ENCODE peak calls at places on chromosome 20, in seven cellular contexts. One of them, this sample, is unnamed. For H3K9me3 and H3K4me1, the result is how much of the 10 kb centered on the place peaks cover.

GRCh38 chr20:61518424-61518951 is 266.4 kb downstream of the CDH4 start:
- DNase-seq in transverse colon: no peak
- DNase-seq in Panc1: no peak
- DNase-seq in suprapubic skin: no peak
- DNase-seq in H1: no peak
- DNase-seq in sigmoid colon: no peak
- DNase-seq in endothelial cell of umbilical vein: no peak
- DNase-seq in this sample: no peak

GRCh38 chr20:49742948-49743347 is 29.3 kb upstream of the B4GALT5 start:
- DNase-seq in Panc1: no peak
- DNase-seq in suprapubic skin: no peak
- DNase-seq in endothelial cell of umbilical vein: no peak
- DNase-seq in transverse colon: no peak
- DNase-seq in H1: no peak
- DNase-seq in sigmoid colon: no peak
- DNase-seq in this sample: no peak

GRCh38 chr20:24027229-24027628 is 38.6 kb upstream of the GGTLC1 start:
- DNase-seq in suprapubic skin: peak
- DNase-seq in H1: no peak
- DNase-seq in Panc1: no peak
- DNase-seq in endothelial cell of umbilical vein: peak
- DNase-seq in transverse colon: peak
- DNase-seq in sigmoid colon: peak
- DNase-seq in this sample: no peak

GRCh38 chr20:3067139-3068009 is 4.0 kb upstream of the OXT start:
- DNase-seq in sigmoid colon: no peak
- DNase-seq in Panc1: no peak
- DNase-seq in H1: no peak
- DNase-seq in suprapubic skin: no peak
- DNase-seq in endothelial cell of umbilical vein: no peak
- DNase-seq in transverse colon: no peak
- DNase-seq in this sample: no peak

GRCh38 chr20:53949319-53949839 is 121.0 kb downstream of the BCAS1 start:
- DNase-seq in sigmoid colon: no peak
- DNase-seq in H1: no peak
- DNase-seq in Panc1: no peak
- DNase-seq in endothelial cell of umbilical vein: peak
- DNase-seq in transverse colon: peak
- DNase-seq in suprapubic skin: no peak
- DNase-seq in this sample: no peak

GRCh38 chr20:24109537-24109936 is 121.0 kb upstream of the GGTLC1 start:
- DNase-seq in suprapubic skin: no peak
- DNase-seq in Panc1: no peak
- DNase-seq in endothelial cell of umbilical vein: no peak
- DNase-seq in sigmoid colon: no peak
- DNase-seq in H1: no peak
- DNase-seq in transverse colon: no peak
- DNase-seq in this sample: no peak

GRCh38 chr20:8587246-8587645 is 455.2 kb downstream of the PLCB1 start:
- DNase-seq in endothelial cell of umbilical vein: peak
- DNase-seq in H1: no peak
- DNase-seq in transverse colon: no peak
- DNase-seq in suprapubic skin: no peak
- DNase-seq in sigmoid colon: no peak
- DNase-seq in Panc1: no peak
- DNase-seq in this sample: no peak

GRCh38 chr20:39070484-39071231 is 108.5 kb downstream of the DHX35 start:
- DNase-seq in transverse colon: no peak
- DNase-seq in endothelial cell of umbilical vein: peak
- DNase-seq in H1: no peak
- DNase-seq in suprapubic skin: no peak
- DNase-seq in sigmoid colon: no peak
- DNase-seq in Panc1: no peak
- DNase-seq in this sample: no peak

GRCh38 chr20:48668451-48668946 is 159.3 kb downstream of the PREX1 start:
- DNase-seq in Panc1: no peak
- DNase-seq in endothelial cell of umbilical vein: no peak
- DNase-seq in suprapubic skin: no peak
- DNase-seq in sigmoid colon: no peak
- DNase-seq in H1: no peak
- DNase-seq in transverse colon: no peak
- DNase-seq in this sample: no peak

GRCh38 chr20:38127011-38127621 is 38.0 kb downstream of the TGM2 start:
- DNase-seq in transverse colon: no peak
- DNase-seq in suprapubic skin: peak
- DNase-seq in Panc1: peak
- DNase-seq in sigmoid colon: peak
- DNase-seq in H1: no peak
- DNase-seq in endothelial cell of umbilical vein: peak
- DNase-seq in this sample: no peak

GRCh38 chr20:38298768-38299288 is 5.1 kb upstream of the BPI start:
- DNase-seq in transverse colon: peak
- DNase-seq in Panc1: no peak
- DNase-seq in endothelial cell of umbilical vein: peak
- DNase-seq in suprapubic skin: peak
- DNase-seq in H1: no peak
- DNase-seq in sigmoid colon: peak
- DNase-seq in this sample: peak

GRCh38 chr20:58584881-58585752 is 66.0 kb upstream of the STX16 start:
- DNase-seq in endothelial cell of umbilical vein: peak
- DNase-seq in H1: no peak
- DNase-seq in transverse colon: no peak
- DNase-seq in sigmoid colon: peak
- DNase-seq in Panc1: no peak
- DNase-seq in suprapubic skin: peak
- DNase-seq in this sample: no peak

GRCh38 chr20:1389703-1390385 is 3.0 kb downstream of the FKBP1A start:
- DNase-seq in transverse colon: no peak
- DNase-seq in suprapubic skin: no peak
- DNase-seq in endothelial cell of umbilical vein: peak
- DNase-seq in sigmoid colon: no peak
- DNase-seq in H1: no peak
- DNase-seq in Panc1: no peak
- DNase-seq in this sample: no peak

GRCh38 chr20:24778585-24779031 is 170.5 kb upstream of the CST7 start:
- DNase-seq in H1: no peak
- DNase-seq in transverse colon: peak
- DNase-seq in suprapubic skin: peak
- DNase-seq in endothelial cell of umbilical vein: no peak
- DNase-seq in Panc1: no peak
- DNase-seq in sigmoid colon: peak
- DNase-seq in this sample: no peak

GRCh38 chr20:25460591-25461280 is 53.3 kb downstream of the GINS1 start:
- DNase-seq in Panc1: no peak
- DNase-seq in suprapubic skin: no peak
- DNase-seq in transverse colon: no peak
- DNase-seq in sigmoid colon: no peak
- DNase-seq in H1: no peak
- DNase-seq in endothelial cell of umbilical vein: no peak
- DNase-seq in this sample: no peak

GRCh38 chr20:34515484-34516037 is 661 bp upstream of the DYNLRB1 start:
- DNase-seq in sigmoid colon: peak
- DNase-seq in suprapubic skin: no peak
- DNase-seq in endothelial cell of umbilical vein: no peak
- DNase-seq in transverse colon: peak
- DNase-seq in H1: peak
- DNase-seq in Panc1: no peak
- DNase-seq in this sample: no peak

GRCh38 chr20:768426-768978 is at the start of gene SLC52A3:
- DNase-seq in Panc1: no peak
- DNase-seq in H1: peak
- DNase-seq in suprapubic skin: no peak
- DNase-seq in endothelial cell of umbilical vein: no peak
- DNase-seq in sigmoid colon: no peak
- DNase-seq in transverse colon: peak
- DNase-seq in this sample: no peak

GRCh38 chr20:39090881-39091280 is 128.7 kb downstream of the DHX35 start:
- DNase-seq in transverse colon: no peak
- DNase-seq in H1: no peak
- DNase-seq in Panc1: no peak
- DNase-seq in endothelial cell of umbilical vein: no peak
- DNase-seq in sigmoid colon: no peak
- DNase-seq in suprapubic skin: no peak
- DNase-seq in this sample: no peak

GRCh38 chr20:58389324-58389967 is 417 bp downstream of the VAPB start:
- DNase-seq in endothelial cell of umbilical vein: peak
- DNase-seq in suprapubic skin: peak
- DNase-seq in Panc1: no peak
- DNase-seq in H1: no peak
- DNase-seq in transverse colon: peak
- DNase-seq in sigmoid colon: peak
- DNase-seq in this sample: no peak

GRCh38 chr20:46128310-46129151 is 10.4 kb downstream of the CD40 start:
- DNase-seq in sigmoid colon: peak
- DNase-seq in suprapubic skin: peak
- DNase-seq in transverse colon: no peak
- DNase-seq in Panc1: no peak
- DNase-seq in H1: no peak
- DNase-seq in endothelial cell of umbilical vein: peak
- DNase-seq in this sample: no peak

GRCh38 chr20:47620808-47621805 is 119.4 kb downstream of the NCOA3 start:
- DNase-seq in endothelial cell of umbilical vein: peak
- DNase-seq in sigmoid colon: no peak
- DNase-seq in Panc1: peak
- DNase-seq in transverse colon: no peak
- DNase-seq in H1: no peak
- DNase-seq in suprapubic skin: no peak
- DNase-seq in this sample: no peak

GRCh38 chr20:59805266-59805665 is 128.2 kb downstream of the SYCP2 start:
- DNase-seq in H1: no peak
- DNase-seq in endothelial cell of umbilical vein: no peak
- DNase-seq in sigmoid colon: no peak
- DNase-seq in transverse colon: no peak
- DNase-seq in Panc1: no peak
- DNase-seq in suprapubic skin: no peak
- DNase-seq in this sample: no peak

GRCh38 chr20:59802018-59802417 is 131.4 kb downstream of the SYCP2 start:
- DNase-seq in suprapubic skin: peak
- DNase-seq in transverse colon: no peak
- DNase-seq in endothelial cell of umbilical vein: no peak
- DNase-seq in sigmoid colon: no peak
- DNase-seq in Panc1: no peak
- DNase-seq in H1: no peak
- DNase-seq in this sample: peak

GRCh38 chr20:59802471-59803221 is 130.8 kb downstream of the SYCP2 start:
- DNase-seq in endothelial cell of umbilical vein: no peak
- DNase-seq in transverse colon: no peak
- DNase-seq in Panc1: no peak
- DNase-seq in sigmoid colon: peak
- DNase-seq in H1: no peak
- DNase-seq in suprapubic skin: peak
- DNase-seq in this sample: peak

GRCh38 chr20:59804347-59804746 is 129.1 kb downstream of the SYCP2 start:
- DNase-seq in H1: no peak
- DNase-seq in suprapubic skin: no peak
- DNase-seq in sigmoid colon: no peak
- DNase-seq in endothelial cell of umbilical vein: no peak
- DNase-seq in transverse colon: no peak
- DNase-seq in Panc1: no peak
- DNase-seq in this sample: no peak

DNA sequence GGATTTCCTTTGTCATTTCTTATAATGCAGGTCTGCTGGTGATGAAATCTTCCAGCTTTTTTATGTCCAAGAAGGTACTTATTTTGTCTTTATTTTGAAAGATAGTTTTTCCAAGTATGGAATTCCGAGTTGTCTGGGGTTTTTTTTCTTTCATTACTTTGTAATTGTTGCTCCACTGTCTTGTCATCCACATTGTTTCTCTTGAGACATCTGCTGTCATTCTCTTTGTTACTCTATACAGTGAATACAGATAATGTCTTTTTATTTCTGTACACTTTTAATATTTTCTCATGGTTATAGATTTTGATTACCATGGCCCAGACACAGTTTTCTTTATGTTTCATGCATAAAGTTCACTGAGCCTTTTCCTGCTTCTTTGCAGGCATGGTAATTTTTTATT is 133.1 kb downstream of the SYCP2 start:
- DNase-seq in sigmoid colon: no peak
- DNase-seq in transverse colon: no peak
- DNase-seq in suprapubic skin: no peak
- DNase-seq in endothelial cell of umbilical vein: no peak
- DNase-seq in H1: no peak
- DNase-seq in Panc1: no peak
- DNase-seq in this sample: no peak
- H3K9me3 ChIP-seq in sigmoid colon: under half
- H3K9me3 ChIP-seq in transverse colon: under half
- H3K9me3 ChIP-seq in suprapubic skin: under half
- H3K9me3 ChIP-seq in endothelial cell of umbilical vein: under half
- H3K9me3 ChIP-seq in H1: half or more
- H3K9me3 ChIP-seq in Panc1: under half
- H3K9me3 ChIP-seq in this sample: under half

GRCh38 chr20:63007472-63007721 is 633 bp upstream of the BHLHE23 start:
- DNase-seq in transverse colon: no peak
- DNase-seq in H1: no peak
- DNase-seq in suprapubic skin: no peak
- DNase-seq in sigmoid colon: no peak
- DNase-seq in endothelial cell of umbilical vein: no peak
- DNase-seq in Panc1: no peak
- DNase-seq in this sample: no peak

GRCh38 chr20:63008541-63009043 is 1.8 kb upstream of the BHLHE23 start:
- DNase-seq in suprapubic skin: no peak
- DNase-seq in Panc1: no peak
- DNase-seq in transverse colon: no peak
- DNase-seq in H1: no peak
- DNase-seq in sigmoid colon: no peak
- DNase-seq in endothelial cell of umbilical vein: no peak
- DNase-seq in this sample: no peak

GRCh38 chr20:63007722-63008488 is 1.1 kb upstream of the BHLHE23 start:
- DNase-seq in Panc1: no peak
- DNase-seq in endothelial cell of umbilical vein: no peak
- DNase-seq in sigmoid colon: no peak
- DNase-seq in H1: no peak
- DNase-seq in suprapubic skin: no peak
- DNase-seq in transverse colon: no peak
- DNase-seq in this sample: no peak

GRCh38 chr20:63009988-63010769 is 3.4 kb upstream of the BHLHE23 start:
- DNase-seq in sigmoid colon: no peak
- DNase-seq in Panc1: no peak
- DNase-seq in transverse colon: peak
- DNase-seq in endothelial cell of umbilical vein: peak
- DNase-seq in H1: no peak
- DNase-seq in suprapubic skin: no peak
- DNase-seq in this sample: no peak

GRCh38 chr20:63009044-63009961 is 2.5 kb upstream of the BHLHE23 start:
- DNase-seq in sigmoid colon: peak
- DNase-seq in suprapubic skin: peak
- DNase-seq in H1: no peak
- DNase-seq in transverse colon: peak
- DNase-seq in Panc1: peak
- DNase-seq in endothelial cell of umbilical vein: peak
- DNase-seq in this sample: no peak
- TF ChIP-seq POLR2AphosphoS5 in sigmoid colon: no peak
- TF ChIP-seq POLR2AphosphoS5 in suprapubic skin: no peak
- TF ChIP-seq POLR2AphosphoS5 in H1: no peak
- TF ChIP-seq POLR2AphosphoS5 in transverse colon: no peak
- TF ChIP-seq POLR2AphosphoS5 in Panc1: no peak
- TF ChIP-seq POLR2AphosphoS5 in endothelial cell of umbilical vein: no peak
- TF ChIP-seq POLR2AphosphoS5 in this sample: no peak

GRCh38 chr20:63860325-63861051 is 810 bp upstream of the ABHD16B start:
- DNase-seq in H1: no peak
- DNase-seq in suprapubic skin: peak
- DNase-seq in transverse colon: no peak
- DNase-seq in Panc1: no peak
- DNase-seq in endothelial cell of umbilical vein: no peak
- DNase-seq in sigmoid colon: no peak
- DNase-seq in this sample: no peak
- H3K4me1 ChIP-seq in H1: under half
- H3K4me1 ChIP-seq in suprapubic skin: under half
- H3K4me1 ChIP-seq in transverse colon: under half
- H3K4me1 ChIP-seq in Panc1: under half
- H3K4me1 ChIP-seq in endothelial cell of umbilical vein: under half
- H3K4me1 ChIP-seq in sigmoid colon: under half
- H3K4me1 ChIP-seq in this sample: under half

GRCh38 chr20:15991279-15991678 is 582.0 kb downstream of the KIF16B start:
- DNase-seq in suprapubic skin: no peak
- DNase-seq in transverse colon: no peak
- DNase-seq in endothelial cell of umbilical vein: no peak
- DNase-seq in sigmoid colon: no peak
- DNase-seq in H1: no peak
- DNase-seq in Panc1: no peak
- DNase-seq in this sample: no peak
- H3K9me3 ChIP-seq in suprapubic skin: under half
- H3K9me3 ChIP-seq in transverse colon: under half
- H3K9me3 ChIP-seq in endothelial cell of umbilical vein: under half
- H3K9me3 ChIP-seq in sigmoid colon: under half
- H3K9me3 ChIP-seq in H1: under half
- H3K9me3 ChIP-seq in Panc1: under half
- H3K9me3 ChIP-seq in this sample: under half

This sample was measured in vagina.